ENCODE peak calls at places on chromosomes 5 and 9, in five cellular contexts. E is ELR, K is hypothalamus, X is NCI-H446, R is pons. D is an unnamed sample.

GRCh38 chr9:72579190-72579589 is 57.8 kb downstream of the TMC1 start:
- DNase-seq in X (no peak), E (peak), K (no peak), R (no peak), D (no peak)

GRCh38 chr9:93329632-93330286 is 121.7 kb upstream of the FAM120A start:
- DNase-seq in X (no peak), E (no peak), R (no peak), K (no peak), D (no peak)

GRCh38 chr9:6946583-6946982 is 188.8 kb downstream of the KDM4C start:
- DNase-seq in X (no peak), K (no peak), R (no peak), E (no peak), D (no peak)

GRCh38 chr9:5756633-5757032 is 76.3 kb downstream of the ERMP1 start:
- DNase-seq in K (no peak), E (no peak), R (no peak), X (no peak), D (no peak)

GRCh38 chr9:7216004-7216821 is 458.4 kb downstream of the KDM4C start:
- DNase-seq in E (peak), K (no peak), R (no peak), X (no peak), D (no peak)

GRCh38 chr9:74666625-74667316 is 169.6 kb downstream of the RORB start:
- DNase-seq in R (no peak), E (no peak), K (no peak), X (no peak), D (no peak)

GRCh38 chr5:95029569-95030366 is 255.1 kb downstream of the MCTP1 start:
- DNase-seq in R (no peak), K (no peak), E (peak), X (no peak), D (no peak)

GRCh38 chr5:10556893-10557746 is 6.8 kb upstream of the ANKRD33B start:
- DNase-seq in X (no peak), E (peak), K (no peak), R (no peak), D (no peak)

GRCh38 chr5:5409151-5409810 is 13.2 kb upstream of the ICE1 start:
- DNase-seq in E (peak), X (no peak), R (no peak), K (no peak), D (no peak)

GRCh38 chr5:150364004-150364403 is 6.5 kb downstream of the TCOF1 start:
- DNase-seq in K (no peak), X (no peak), E (no peak), R (no peak), D (no peak)

GRCh38 chr5:146390469-146390868 is 51.8 kb downstream of the POU4F3 start:
- DNase-seq in E (peak), K (no peak), X (no peak), R (no peak), D (no peak)

GRCh38 chr9:132762896-132763295 is 92.6 kb downstream of the GTF3C4 start:
- DNase-seq in E (no peak), X (no peak), R (no peak), K (no peak), D (no peak)

GRCh38 chr5:124912653-124913328 is 166.4 kb upstream of the ZNF608 start:
- DNase-seq in K (peak), E (no peak), X (no peak), R (peak), D (no peak)

GRCh38 chr9:5873439-5873838 is 17.2 kb upstream of the MLANA start:
- DNase-seq in K (no peak), X (no peak), R (no peak), E (no peak), D (no peak)

GRCh38 chr9:137305060-137305787 is 3.2 kb upstream of the NRARP start:
- DNase-seq in E (no peak), K (no peak), R (no peak), X (no peak), D (peak)

GRCh38 chr5:120396186-120396585 is 67.9 kb upstream of the PRR16 start:
- DNase-seq in K (no peak), X (no peak), E (peak), R (no peak), D (no peak)

GRCh38 chr9:137462396-137463193 is 3.5 kb upstream of the NSMF start:
- DNase-seq in E (no peak), R (no peak), X (no peak), K (no peak), D (no peak)

GRCh38 chr5:77066823-77067442 is 20.2 kb downstream of the ZBED3 start:
- DNase-seq in K (no peak), R (no peak), X (no peak), E (peak), D (no peak)

GRCh38 chr5:92641031-92641962 is 939.7 kb downstream of the NR2F1-AS1 start:
- DNase-seq in R (peak), X (peak), E (peak), K (no peak), D (no peak)

GRCh38 chr9:135370411-135371375 is 108.9 kb upstream of the PPP1R26 start:
- DNase-seq in R (no peak), X (peak), E (no peak), K (no peak), D (no peak)

GRCh38 chr9:15606667-15607472 is 54.0 kb downstream of the CCDC171 start:
- DNase-seq in R (peak), X (peak), K (peak), E (peak), D (no peak)

GRCh38 chr9:21683484-21684175 is 118.8 kb upstream of the MTAP start:
- DNase-seq in K (no peak), E (no peak), X (no peak), R (no peak), D (no peak)

GRCh38 chr5:172223901-172224873 is 30.2 kb downstream of the EFCAB9 start:
- DNase-seq in R (no peak), X (no peak), K (no peak), E (no peak), D (no peak)

GRCh38 chr5:132310141-132310834 is 16.1 kb downstream of the SLC22A4 start:
- DNase-seq in X (no peak), R (peak), E (no peak), K (peak), D (no peak)

GRCh38 chr5:53438079-53438478 is 42.4 kb upstream of the FST start:
- DNase-seq in R (no peak), K (no peak), E (no peak), X (no peak), D (no peak)

GRCh38 chr9:30732060-30732459 is 1652.4 kb upstream of the ACO1 start:
- DNase-seq in X (no peak), R (no peak), K (no peak), E (no peak), D (no peak)

GRCh38 chr9:82829818-82830217 is 233.1 kb downstream of the RASEF start:
- DNase-seq in E (no peak), K (no peak), R (no peak), X (no peak), D (no peak)

GRCh38 chr9:86655147-86655546 is 292.2 kb downstream of the GAS1 start:
- DNase-seq in E (no peak), K (no peak), X (no peak), R (no peak), D (no peak)